ENCODE peak calls at places on chromosomes 5 and 9, in four cellular contexts. X is GM12878, I is HepG2, V is K562. R is an unnamed sample.
A peak's percentile ranks its signal among the peaks of the same experiment; 100 is the strongest.

GRCh38 chr9:110251212-110251611 is 5.1 kb downstream of the TXN start:
- DNase-seq in I (peak; percentile 57), X (no peak), V (no peak), R (no peak)

GRCh38 chr5:151037561-151038291 is 17.3 kb downstream of the GPX3 start:
- DNase-seq in X (no peak), V (no peak), I (peak; percentile 31), R (peak; percentile 86)

GRCh38 chr9:18253950-18254349 is 220.0 kb upstream of the ADAMTSL1 start:
- DNase-seq in X (no peak), I (no peak), V (no peak), R (no peak)

GRCh38 chr9:133509179-133510083 is 15.3 kb downstream of the MYMK start:
- DNase-seq in X (no peak), V (no peak), I (no peak), R (no peak)

GRCh38 chr9:96073531-96074284 is 198.2 kb downstream of the ERCC6L2 start:
- DNase-seq in X (no peak), I (no peak), V (no peak), R (no peak)

GRCh38 chr5:68406344-68406743 is 190.8 kb downstream of the PIK3R1 start:
- DNase-seq in I (no peak), X (no peak), V (peak; percentile 39), R (no peak)

GRCh38 chr9:20479419-20480155 is 142.7 kb downstream of the MLLT3 start:
- DNase-seq in I (no peak), V (no peak), X (peak; percentile 44), R (no peak)

GRCh38 chr5:74355041-74355440 is 285.5 kb downstream of the ENC1 start:
- DNase-seq in X (no peak), I (no peak), V (no peak), R (no peak)

GRCh38 chr9:78962186-78962585 is 609.6 kb upstream of the TLE4 start:
- DNase-seq in X (no peak), I (no peak), V (no peak), R (no peak)

DNA sequence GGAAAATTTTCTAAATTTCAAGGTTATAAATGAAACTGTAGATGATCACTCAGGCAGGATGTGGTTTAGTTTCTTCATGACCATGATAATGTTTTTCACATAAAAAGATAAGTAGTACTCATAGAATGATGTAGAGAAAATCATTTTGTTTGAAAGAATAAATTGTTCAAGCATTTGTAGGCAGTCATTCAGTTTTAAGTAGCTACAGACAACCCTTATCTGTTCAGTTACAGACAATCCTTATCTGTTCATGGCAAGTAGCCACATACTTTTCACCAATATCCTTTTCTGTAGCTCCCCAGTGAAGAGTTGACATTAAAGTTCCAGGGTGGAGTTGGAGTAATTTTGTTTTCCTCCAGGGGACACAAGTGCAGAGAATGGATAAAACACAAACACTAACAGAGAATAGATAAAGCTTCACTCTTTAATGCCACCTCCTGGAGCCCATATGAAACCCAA is 278.1 kb upstream of the TNC start:
- DNase-seq in I (no peak), X (no peak), V (no peak), R (no peak)
- H3K9ac ChIP-seq in I (no peak overlapping the region), X (no peak overlapping the region), V (no peak overlapping the region), R (no peak overlapping the region)

GRCh38 chr5:58073246-58073645 is 386.6 kb downstream of the PLK2 start:
- DNase-seq in I (no peak), X (no peak), V (no peak), R (no peak)

GRCh38 chr5:58074717-58075116 is 385.2 kb downstream of the PLK2 start:
- DNase-seq in I (no peak), V (no peak), X (no peak), R (no peak)

GRCh38 chr5:58075907-58076306 is 384.0 kb downstream of the PLK2 start:
- DNase-seq in V (no peak), X (no peak), I (no peak), R (no peak)

GRCh38 chr5:58072202-58072791 is 387.6 kb downstream of the PLK2 start:
- DNase-seq in X (no peak), V (no peak), I (no peak), R (no peak)

GRCh38 chr5:58074222-58074621 is 385.7 kb downstream of the PLK2 start:
- DNase-seq in X (no peak), V (no peak), I (no peak), R (no peak)
- TF ChIP-seq MYC in X (no peak), V (no peak), I (no peak), R (no peak)

DNA sequence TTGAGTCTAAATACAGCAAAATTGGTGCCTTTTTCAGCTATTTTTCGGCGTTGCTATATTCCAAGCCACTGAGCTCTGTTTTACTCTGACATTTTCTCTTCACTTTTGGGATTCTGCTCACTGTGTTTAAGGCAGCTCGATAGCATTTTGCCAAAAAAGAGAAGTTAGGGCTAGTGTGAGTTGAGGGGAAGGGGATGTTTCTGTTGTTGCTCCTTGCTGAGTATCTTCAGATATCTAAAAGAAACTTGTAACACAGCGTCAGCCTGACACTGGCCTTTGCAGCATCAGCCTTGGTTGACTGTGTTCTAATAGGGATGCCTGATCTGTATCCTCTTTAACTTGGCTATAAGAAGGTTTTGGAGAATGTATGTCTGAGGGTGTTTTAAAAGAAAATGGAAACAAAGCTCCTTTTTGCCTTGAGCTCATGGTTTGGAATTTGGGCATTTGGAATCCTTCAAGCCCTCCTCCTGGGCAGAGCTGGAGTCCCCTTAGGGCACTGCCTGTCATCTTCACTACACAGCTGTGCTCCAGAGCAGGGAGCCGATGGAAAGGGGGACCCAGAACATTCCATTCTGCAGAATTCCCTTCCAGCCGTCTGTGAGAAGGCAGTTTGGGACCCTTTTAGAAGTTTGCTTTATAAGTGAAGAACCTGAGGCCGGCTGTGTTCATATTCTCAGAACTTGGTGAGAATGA is 63.0 kb downstream of the EXOSC2 start:
- DNase-seq in X (no peak), I (no peak), V (no peak), R (no peak)
- H3K9ac ChIP-seq in X (no peak overlapping the region), I (no peak overlapping the region), V (no peak overlapping the region), R (peak overlapping the region; percentile 17)

GRCh38 chr9:126832440-126832839 is 27.6 kb downstream of the ZBTB43 start:
- DNase-seq in V (no peak), X (no peak), I (no peak), R (no peak)
- TF ChIP-seq MYC in V (no peak), X (no peak), I (no peak), R (no peak)

GRCh38 chr5:9283021-9283420 is 262.9 kb downstream of the SEMA5A start:
- DNase-seq in I (no peak), V (no peak), X (no peak), R (no peak)

GRCh38 chr5:9284272-9284671 is 261.6 kb downstream of the SEMA5A start:
- DNase-seq in V (no peak), X (no peak), I (no peak), R (no peak)

GRCh38 chr5:9283473-9283872 is 262.4 kb downstream of the SEMA5A start:
- DNase-seq in I (no peak), X (no peak), V (no peak), R (no peak)

GRCh38 chr5:9282211-9282610 is 263.7 kb downstream of the SEMA5A start:
- DNase-seq in I (no peak), V (no peak), X (no peak), R (no peak)

GRCh38 chr5:9284781-9285307 is 261.0 kb downstream of the SEMA5A start:
- DNase-seq in X (no peak), I (no peak), V (no peak), R (no peak)
- H3K9ac ChIP-seq in X (no peak overlapping the region), I (no peak overlapping the region), V (no peak overlapping the region), R (no peak overlapping the region)

DNA sequence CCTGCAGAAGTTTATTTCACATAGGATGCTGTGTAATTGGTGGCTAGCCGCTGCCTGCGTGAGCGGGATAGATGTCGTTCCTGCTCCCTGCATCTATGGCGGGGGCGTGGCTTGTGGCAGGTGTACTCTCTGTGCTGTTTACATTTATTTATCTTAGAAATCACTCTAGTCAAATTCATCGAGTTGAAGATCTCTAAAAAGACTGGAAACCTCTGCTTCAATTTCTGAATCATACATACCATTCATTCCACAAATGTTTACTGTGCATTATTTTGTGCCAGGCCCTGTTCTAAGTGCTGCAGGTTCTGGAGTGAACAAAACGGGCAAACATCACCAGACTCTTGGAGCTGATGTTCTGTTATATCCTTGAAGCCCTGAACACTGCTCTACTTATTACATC is 11.9 kb downstream of the ROPN1L start:
- DNase-seq in I (no peak), X (no peak), V (no peak), R (no peak)
- TF ChIP-seq MYC in I (no peak), X (no peak), V (no peak), R (no peak)

GRCh38 chr9:114503009-114503408 is 2.3 kb downstream of the WHRN start:
- DNase-seq in X (no peak), V (no peak), I (no peak), R (no peak)

GRCh38 chr9:114505187-114506081 is at the start of gene WHRN:
- DNase-seq in V (peak; percentile 96), I (peak; percentile 77), X (no peak), R (peak; percentile 83)

GRCh38 chr9:114506082-114506390 is 763 bp upstream of the WHRN start:
- DNase-seq in X (no peak), V (no peak), I (no peak), R (no peak)

GRCh38 chr9:114503522-114504340 is 1.5 kb downstream of the WHRN start:
- DNase-seq in X (no peak), V (no peak), I (no peak), R (no peak)

GRCh38 chr9:114504341-114505186 is 709 bp downstream of the WHRN start:
- DNase-seq in X (no peak), I (no peak), V (peak; percentile 73), R (peak; percentile 42)
- H3K9ac ChIP-seq in X (no peak overlapping the region), I (peak overlapping the region; percentile 83), V (peak overlapping the region; percentile 93), R (peak overlapping the region; percentile 0)

GRCh38 chr5:156356238-156356637 is 29.3 kb downstream of the SGCD start:
- DNase-seq in V (no peak), X (no peak), I (no peak), R (no peak)

GRCh38 chr5:156354571-156354970 is 27.6 kb downstream of the SGCD start:
- DNase-seq in X (no peak), I (no peak), V (no peak), R (no peak)

GRCh38 chr5:156361451-156362109 is 34.6 kb downstream of the SGCD start:
- DNase-seq in I (no peak), X (no peak), V (no peak), R (no peak)

GRCh38 chr5:156359452-156359851 is 32.5 kb downstream of the SGCD start:
- DNase-seq in X (no peak), V (no peak), I (no peak), R (no peak)
- TF ChIP-seq MYC in X (no peak), V (no peak), I (no peak), R (no peak)

DNA sequence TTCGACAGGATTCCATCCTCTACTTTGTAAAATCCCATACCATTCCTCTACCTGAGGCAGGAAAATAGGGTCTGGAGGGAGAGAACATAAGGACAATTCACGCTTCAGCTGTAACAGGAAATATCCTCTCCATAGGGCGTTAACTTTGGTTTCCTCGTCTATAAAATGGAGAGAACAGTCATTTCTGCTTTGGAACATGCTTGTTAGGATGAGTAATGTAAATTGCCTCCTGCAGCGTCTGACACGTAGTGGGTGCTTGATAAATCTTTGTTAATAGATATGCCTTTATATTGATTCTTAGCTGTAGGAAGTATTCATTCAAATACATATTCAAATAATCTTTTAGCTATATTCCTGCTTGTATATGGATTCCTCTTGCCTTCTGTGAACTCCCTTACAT is 706 bp upstream of the SUB1 start:
- DNase-seq in V (no peak), I (no peak), X (no peak), R (no peak)
- H3K9ac ChIP-seq in V (no peak overlapping the region), I (peak overlapping the region; percentile 19), X (no peak overlapping the region), R (peak overlapping the region; percentile 95)